ENCODE peak calls at places on chromosomes 1 and 21, in nine cellular contexts. M is HepG2, B is stomach, V is GM12878, I is endothelial cell of umbilical vein, H is prostate gland, O is transverse colon, J is sigmoid colon, L is K562. F is an unnamed sample.

GRCh38 chr21:38349111-38349746 is 92.4 kb downstream of the KCNJ15 start:
- DNase-seq in M (no peak), B (no peak), V (no peak), I (peak), H (no peak), O (no peak), J (no peak), L (no peak), F (no peak)

GRCh38 chr1:225917536-225917935 is 6.5 kb downstream of the PYCR2 start:
- DNase-seq in M (no peak), B (no peak), V (no peak), I (no peak), H (no peak), O (no peak), J (no peak), L (no peak), F (no peak)

GRCh38 chr1:203175237-203176181 is at the start of gene MYBPH:
- DNase-seq in M (no peak), B (no peak), V (no peak), I (no peak), H (no peak), O (no peak), J (peak), L (no peak), F (no peak)

GRCh38 chr21:35020446-35020845 is 28.7 kb downstream of the RUNX1 start:
- DNase-seq in M (no peak), B (no peak), V (no peak), I (no peak), H (no peak), O (no peak), J (no peak), L (no peak), F (no peak)

GRCh38 chr1:10727703-10728348 is 68.6 kb downstream of the CASZ1 start:
- DNase-seq in M (no peak), B (peak), V (no peak), I (no peak), H (no peak), O (no peak), J (peak), L (no peak), F (no peak)

GRCh38 chr1:244665771-244666217 is 12.9 kb downstream of the DESI2 start:
- DNase-seq in M (no peak), B (no peak), V (no peak), I (no peak), H (no peak), O (no peak), J (no peak), L (no peak), F (no peak)

GRCh38 chr1:8691662-8692061 is 125.8 kb downstream of the RERE start:
- DNase-seq in M (no peak), B (no peak), V (no peak), I (no peak), H (no peak), O (no peak), J (no peak), L (no peak), F (no peak)

GRCh38 chr1:3117879-3118278 is 48.9 kb downstream of the PRDM16 start:
- DNase-seq in M (no peak), B (no peak), V (no peak), I (no peak), H (no peak), O (no peak), J (no peak), L (no peak), F (no peak)

GRCh38 chr1:182662121-182662890 is 22.1 kb downstream of the RGS8 start:
- DNase-seq in M (no peak), B (no peak), V (no peak), I (no peak), H (no peak), O (no peak), J (no peak), L (no peak), F (no peak)

GRCh38 chr1:85952460-85952859 is 204.1 kb downstream of the COL24A1 start:
- DNase-seq in M (no peak), B (no peak), V (no peak), I (peak), H (no peak), O (no peak), J (no peak), L (no peak), F (no peak)

GRCh38 chr1:10647414-10648170 is 148.9 kb downstream of the CASZ1 start:
- DNase-seq in M (no peak), B (no peak), V (no peak), I (no peak), H (no peak), O (no peak), J (no peak), L (no peak), F (no peak)

GRCh38 chr21:41653243-41653943 is 113.5 kb downstream of the RIPK4 start:
- DNase-seq in M (no peak), B (no peak), V (no peak), I (no peak), H (no peak), O (no peak), J (no peak), L (no peak), F (no peak)

GRCh38 chr1:230140221-230141001 is 73.4 kb downstream of the GALNT2 start:
- DNase-seq in M (no peak), B (no peak), V (no peak), I (no peak), H (no peak), O (peak), J (peak), L (no peak), F (no peak)

GRCh38 chr1:205925730-205926129 is 17.5 kb downstream of the SLC26A9 start:
- DNase-seq in M (no peak), B (peak), V (no peak), I (no peak), H (no peak), O (no peak), J (peak), L (no peak), F (no peak)

GRCh38 chr1:6420594-6421042 is 899 bp upstream of the HES2 start:
- DNase-seq in M (no peak), B (no peak), V (no peak), I (no peak), H (no peak), O (peak), J (no peak), L (peak), F (no peak)

GRCh38 chr1:109252893-109253802 is 3.8 kb downstream of the CELSR2 start:
- DNase-seq in M (no peak), B (no peak), V (no peak), I (no peak), H (peak), O (peak), J (peak), L (peak), F (peak)

GRCh38 chr1:15296602-15297321 is 49.7 kb downstream of the FHAD1 start:
- DNase-seq in M (no peak), B (no peak), V (no peak), I (no peak), H (no peak), O (no peak), J (no peak), L (no peak), F (no peak)

GRCh38 chr1:214123061-214123784 is 135.4 kb downstream of the PROX1 start:
- DNase-seq in M (peak), B (peak), V (no peak), I (peak), H (peak), O (peak), J (no peak), L (peak), F (no peak)

GRCh38 chr1:119911775-119912174 is 15.5 kb upstream of the ADAM30 start:
- DNase-seq in M (no peak), B (no peak), V (no peak), I (no peak), H (no peak), O (no peak), J (no peak), L (no peak), F (no peak)

GRCh38 chr1:83857108-83857507 is 141.8 kb downstream of the TTLL7 start:
- DNase-seq in M (no peak), B (no peak), V (no peak), I (peak), H (no peak), O (no peak), J (no peak), L (no peak), F (no peak)

GRCh38 chr1:235328271-235329138 is at the start of gene GGPS1:
- DNase-seq in M (peak), B (peak), V (peak), I (peak), H (peak), O (peak), J (peak), L (peak), F (peak)

GRCh38 chr1:235329139-235329808 is 904 bp downstream of the GGPS1 start:
- DNase-seq in M (no peak), B (peak), V (peak), I (no peak), H (peak), O (peak), J (peak), L (peak), F (peak)

GRCh38 chr1:235326719-235327558 is 1.0 kb downstream of the ARID4B start:
- DNase-seq in M (peak), B (peak), V (peak), I (peak), H (peak), O (peak), J (peak), L (peak), F (peak)

GRCh38 chr1:235325854-235326253 is 2.1 kb downstream of the ARID4B start:
- DNase-seq in M (no peak), B (no peak), V (no peak), I (no peak), H (no peak), O (no peak), J (no peak), L (no peak), F (no peak)

DNA sequence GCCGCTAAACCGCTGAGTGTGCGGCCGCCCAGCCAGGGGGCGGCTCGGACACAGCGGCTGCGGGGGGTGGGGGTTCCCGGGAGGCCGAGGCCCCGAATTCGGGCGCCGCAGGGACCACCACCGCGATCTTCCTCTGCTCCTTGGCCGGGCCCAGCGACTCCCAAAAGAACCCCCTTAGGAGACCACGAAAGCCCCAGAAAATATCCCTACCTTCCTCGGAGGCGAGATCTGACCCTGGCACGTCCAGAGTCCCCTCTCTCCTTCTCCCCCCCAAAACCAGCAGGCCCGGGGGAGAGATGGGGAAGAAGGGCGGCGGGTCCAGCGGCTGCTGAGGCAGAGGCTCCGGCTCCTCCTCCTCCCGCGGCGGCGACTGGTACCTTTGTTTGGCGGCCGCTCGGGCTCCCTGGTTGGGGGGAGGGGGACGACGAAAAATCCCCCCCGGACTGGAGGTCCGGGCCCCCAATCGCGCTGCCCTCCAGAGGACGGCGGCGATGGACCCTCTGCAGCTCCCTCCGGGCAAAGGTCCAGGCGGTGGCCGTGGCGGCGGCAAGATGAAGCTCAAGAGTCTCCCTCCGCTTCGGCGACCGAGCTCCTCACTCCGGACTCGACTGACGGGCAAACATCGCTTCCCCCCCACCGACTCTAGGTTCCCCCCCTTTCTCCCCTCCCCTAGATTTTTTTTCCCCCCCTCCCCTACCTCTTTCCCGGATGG is at the start of gene ARID4B:
- DNase-seq in M (no peak), B (peak), V (no peak), I (no peak), H (peak), O (no peak), J (no peak), L (peak), F (peak)
- TF ChIP-seq POLR2A in M (peak), B (peak), V (peak), I (peak), H (peak), O (peak), J (peak), L (no peak), F (peak)

DNA sequence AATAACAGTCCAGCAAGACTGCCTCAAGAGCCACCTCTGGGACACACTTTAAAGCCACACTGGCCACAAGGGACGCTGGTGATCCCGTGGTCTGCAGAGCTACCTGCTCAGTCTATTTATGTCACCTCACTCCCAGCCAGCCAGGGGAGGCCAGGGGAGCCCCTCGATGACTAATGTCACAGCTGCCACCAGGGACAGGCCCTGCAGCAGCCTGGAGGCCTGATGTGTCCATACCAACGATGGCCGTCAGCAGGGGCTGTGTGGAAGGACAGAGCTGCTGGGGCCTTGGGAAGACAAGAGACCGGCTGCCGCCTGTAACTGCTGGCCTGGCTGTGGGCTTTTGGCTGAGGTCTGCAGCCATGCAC is 71.0 kb downstream of the SIK1 start:
- DNase-seq in M (peak), B (no peak), V (no peak), I (no peak), H (no peak), O (no peak), J (no peak), L (no peak), F (no peak)
- TF ChIP-seq POLR2AphosphoS5 in M (no peak), B (no peak), V (no peak), I (no peak), H (no peak), O (no peak), J (no peak), L (no peak), F (no peak)

GRCh38 chr1:1082239-1083180 is 8.4 kb upstream of the RNF223 start:
- DNase-seq in M (no peak), B (peak), V (no peak), I (no peak), H (no peak), O (peak), J (peak), L (no peak), F (peak)

GRCh38 chr1:1081311-1082238 is 7.5 kb upstream of the RNF223 start:
- DNase-seq in M (no peak), B (peak), V (no peak), I (no peak), H (no peak), O (peak), J (peak), L (no peak), F (peak)

GRCh38 chr1:1080122-1080753 is 6.1 kb upstream of the RNF223 start:
- DNase-seq in M (peak), B (peak), V (no peak), I (peak), H (no peak), O (peak), J (peak), L (peak), F (peak)

GRCh38 chr1:1080951-1081310 is 6.8 kb upstream of the RNF223 start:
- DNase-seq in M (no peak), B (no peak), V (no peak), I (no peak), H (no peak), O (peak), J (peak), L (no peak), F (no peak)

GRCh38 chr1:1079408-1080121 is 5.5 kb upstream of the RNF223 start:
- DNase-seq in M (peak), B (peak), V (no peak), I (peak), H (no peak), O (peak), J (peak), L (peak), F (peak)
- TF ChIP-seq POLR2A in M (peak), B (no peak), V (peak), I (no peak), H (peak), O (no peak), J (no peak), L (peak), F (no peak)

DNA sequence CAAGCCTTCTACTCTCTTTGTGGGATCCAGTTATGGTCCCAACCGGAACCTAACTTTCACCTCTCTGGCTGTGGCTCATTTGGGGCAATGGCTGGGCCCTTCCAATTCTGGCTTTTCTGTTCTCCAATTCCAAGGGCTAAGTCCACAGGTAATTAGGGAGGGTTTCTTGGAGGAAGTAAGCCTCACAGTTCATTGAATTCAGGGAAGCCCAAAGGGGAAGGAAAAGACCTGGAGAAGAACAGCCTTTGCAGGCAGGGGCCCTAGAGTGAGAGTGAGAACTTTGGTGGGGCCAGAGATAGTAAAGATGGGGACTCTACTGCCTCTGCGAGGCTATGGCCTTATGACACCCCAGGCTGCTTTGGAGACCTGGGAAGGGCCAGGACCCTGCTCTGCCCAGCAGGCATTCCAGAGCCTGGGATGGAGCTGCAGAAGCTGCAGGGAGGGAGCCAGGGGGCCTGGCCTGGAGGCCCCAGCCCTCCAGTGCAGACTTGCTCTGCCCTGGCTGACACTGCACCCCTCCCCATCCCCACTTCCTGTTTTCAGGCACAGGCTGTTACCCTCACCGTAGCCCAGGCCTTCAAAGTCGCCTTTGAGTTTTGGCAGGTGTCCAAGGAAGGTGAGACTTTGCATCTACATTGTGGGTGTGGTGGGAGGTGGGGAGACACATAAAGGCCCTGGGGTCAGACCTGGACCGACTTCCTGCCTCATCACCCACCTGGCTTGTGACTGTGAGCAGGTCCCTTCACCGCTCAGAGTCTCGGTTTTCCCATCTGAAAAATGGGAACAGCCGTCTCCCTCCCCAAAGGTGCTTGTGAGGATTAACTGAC is 18.9 kb downstream of the LDLRAP1 start:
- DNase-seq in M (peak), B (peak), V (peak), I (no peak), H (peak), O (peak), J (no peak), L (no peak), F (peak)
- TF ChIP-seq POLR2AphosphoS5 in M (no peak), B (peak), V (no peak), I (no peak), H (no peak), O (peak), J (no peak), L (no peak), F (no peak)

DNA sequence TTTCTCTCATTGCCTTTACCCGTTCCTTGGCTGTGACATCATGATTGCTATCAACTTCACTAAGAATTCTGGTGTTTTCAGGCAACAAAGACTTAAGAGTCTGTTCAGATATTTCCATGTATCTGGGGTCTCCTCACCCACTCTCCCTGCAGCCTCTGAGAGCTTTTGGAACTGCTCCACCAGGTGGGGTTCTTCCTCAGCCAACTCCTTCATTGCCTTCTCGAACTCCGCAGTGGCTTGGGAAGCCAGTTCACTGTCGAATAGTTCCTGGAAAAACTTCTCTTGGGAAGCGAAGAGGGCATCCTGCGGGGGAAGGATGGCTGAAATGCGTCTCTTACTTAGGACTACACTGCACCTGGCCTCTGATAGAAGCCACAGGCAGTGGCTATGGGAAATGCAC is 2.1 kb downstream of the PEX19 start:
- DNase-seq in M (no peak), B (no peak), V (no peak), I (no peak), H (no peak), O (no peak), J (no peak), L (no peak), F (no peak)
- TF ChIP-seq POLR2A in M (no peak), B (no peak), V (no peak), I (no peak), H (no peak), O (no peak), J (no peak), L (no peak), F (no peak)

GRCh38 chr21:25273945-25274344 is 333.3 kb downstream of the MRPL39 start:
- DNase-seq in M (no peak), B (no peak), V (no peak), I (no peak), H (no peak), O (no peak), J (no peak), L (no peak), F (no peak)
- TF ChIP-seq POLR2AphosphoS5 in M (no peak), B (no peak), V (no peak), I (no peak), H (no peak), O (no peak), J (no peak), L (no peak), F (no peak)

DNA sequence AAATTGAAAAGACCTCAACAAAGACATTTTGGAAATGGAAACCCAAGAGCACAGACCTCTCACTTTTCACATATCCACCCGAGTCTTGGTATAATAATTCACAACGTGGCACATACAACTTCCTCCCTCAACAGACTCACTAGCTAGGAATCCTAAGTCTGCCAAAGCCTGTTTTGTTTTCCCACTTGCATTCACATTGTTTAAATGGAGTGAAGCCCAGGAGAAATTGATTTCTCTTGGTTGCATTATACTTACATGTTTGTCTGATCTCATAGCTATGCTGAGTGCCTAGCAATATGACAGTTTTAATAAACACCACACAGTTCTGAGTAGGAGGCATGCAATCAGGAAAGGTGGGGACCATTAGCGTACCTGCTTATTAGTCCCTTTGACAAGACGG is 348.5 kb upstream of the ADGRL4 start:
- DNase-seq in M (no peak), B (no peak), V (no peak), I (peak), H (no peak), O (no peak), J (no peak), L (no peak), F (no peak)
- TF ChIP-seq POLR2A in M (no peak), B (no peak), V (no peak), I (no peak), H (no peak), O (no peak), J (no peak), L (no peak), F (no peak)

F was measured in GM12892.